ENCODE peak calls at places on chromosome 17, in eight cellular contexts. One of them, this sample, is unnamed.

GRCh38 chr17:63474174-63474913 is 2.5 kb upstream of the ACE start:
- DNase-seq in tibial artery: no peak
- DNase-seq in stomach: peak; percentile 83
- DNase-seq in transverse colon: peak; percentile 62
- DNase-seq in GM20000: no peak
- DNase-seq in psoas muscle: no peak
- DNase-seq in endothelial cell: no peak
- DNase-seq in progenitor cell of endocrine pancreas: no peak
- DNase-seq in this sample: no peak

GRCh38 chr17:17220529-17220928 is 14.4 kb upstream of the PLD6 start:
- DNase-seq in tibial artery: no peak
- DNase-seq in stomach: no peak
- DNase-seq in transverse colon: no peak
- DNase-seq in GM20000: no peak
- DNase-seq in psoas muscle: no peak
- DNase-seq in endothelial cell: no peak
- DNase-seq in progenitor cell of endocrine pancreas: no peak
- DNase-seq in this sample: no peak

GRCh38 chr17:81821603-81822311 is 11.3 kb downstream of the MCRIP1 start:
- DNase-seq in tibial artery: peak; percentile 88
- DNase-seq in stomach: peak; percentile 96
- DNase-seq in transverse colon: peak; percentile 95
- DNase-seq in GM20000: no peak
- DNase-seq in psoas muscle: peak; percentile 86
- DNase-seq in endothelial cell: peak; percentile 77
- DNase-seq in progenitor cell of endocrine pancreas: no peak
- DNase-seq in this sample: peak; percentile 39

GRCh38 chr17:16912021-16912962 is 59.6 kb downstream of the TNFRSF13B start:
- DNase-seq in tibial artery: peak; percentile 32
- DNase-seq in stomach: peak; percentile 17
- DNase-seq in transverse colon: no peak
- DNase-seq in GM20000: no peak
- DNase-seq in psoas muscle: no peak
- DNase-seq in endothelial cell: no peak
- DNase-seq in progenitor cell of endocrine pancreas: no peak
- DNase-seq in this sample: no peak

GRCh38 chr17:27545562-27546229 is 85.3 kb upstream of the LGALS9 start:
- DNase-seq in tibial artery: no peak
- DNase-seq in stomach: no peak
- DNase-seq in transverse colon: no peak
- DNase-seq in GM20000: no peak
- DNase-seq in psoas muscle: no peak
- DNase-seq in endothelial cell: no peak
- DNase-seq in progenitor cell of endocrine pancreas: no peak
- DNase-seq in this sample: no peak

GRCh38 chr17:55177159-55177913 is 87.4 kb upstream of the HLF start:
- DNase-seq in tibial artery: no peak
- DNase-seq in stomach: no peak
- DNase-seq in transverse colon: no peak
- DNase-seq in GM20000: no peak
- DNase-seq in psoas muscle: no peak
- DNase-seq in endothelial cell: no peak
- DNase-seq in progenitor cell of endocrine pancreas: no peak
- DNase-seq in this sample: no peak

GRCh38 chr17:5676012-5676411 is 91.7 kb upstream of the NLRP1 start:
- DNase-seq in tibial artery: no peak
- DNase-seq in stomach: no peak
- DNase-seq in transverse colon: no peak
- DNase-seq in GM20000: no peak
- DNase-seq in psoas muscle: no peak
- DNase-seq in endothelial cell: no peak
- DNase-seq in progenitor cell of endocrine pancreas: no peak
- DNase-seq in this sample: no peak

GRCh38 chr17:77909816-77910215 is 48.7 kb upstream of the TNRC6C start:
- DNase-seq in tibial artery: no peak
- DNase-seq in stomach: no peak
- DNase-seq in transverse colon: no peak
- DNase-seq in GM20000: no peak
- DNase-seq in psoas muscle: no peak
- DNase-seq in endothelial cell: no peak
- DNase-seq in progenitor cell of endocrine pancreas: no peak
- DNase-seq in this sample: no peak

GRCh38 chr17:64779344-64780095 is 117.4 kb upstream of the SMURF2 start:
- DNase-seq in tibial artery: peak; percentile 68
- DNase-seq in stomach: no peak
- DNase-seq in transverse colon: peak; percentile 27
- DNase-seq in GM20000: peak; percentile 32
- DNase-seq in psoas muscle: no peak
- DNase-seq in endothelial cell: no peak
- DNase-seq in progenitor cell of endocrine pancreas: no peak
- DNase-seq in this sample: no peak

GRCh38 chr17:19551148-19551547 is 17.5 kb downstream of the SLC47A1 start:
- DNase-seq in tibial artery: no peak
- DNase-seq in stomach: no peak
- DNase-seq in transverse colon: no peak
- DNase-seq in GM20000: no peak
- DNase-seq in psoas muscle: no peak
- DNase-seq in endothelial cell: no peak
- DNase-seq in progenitor cell of endocrine pancreas: no peak
- DNase-seq in this sample: no peak

GRCh38 chr17:78538033-78538776 is 39.0 kb downstream of the DNAH17 start:
- DNase-seq in tibial artery: no peak
- DNase-seq in stomach: no peak
- DNase-seq in transverse colon: no peak
- DNase-seq in GM20000: peak; percentile 52
- DNase-seq in psoas muscle: no peak
- DNase-seq in endothelial cell: no peak
- DNase-seq in progenitor cell of endocrine pancreas: no peak
- DNase-seq in this sample: no peak

GRCh38 chr17:39166437-39167335 is 725 bp upstream of the ARL5C start:
- DNase-seq in tibial artery: no peak
- DNase-seq in stomach: no peak
- DNase-seq in transverse colon: no peak
- DNase-seq in GM20000: no peak
- DNase-seq in psoas muscle: no peak
- DNase-seq in endothelial cell: no peak
- DNase-seq in progenitor cell of endocrine pancreas: no peak
- DNase-seq in this sample: no peak

GRCh38 chr17:40095944-40096791 is 4.2 kb downstream of the NR1D1 start:
- DNase-seq in tibial artery: no peak
- DNase-seq in stomach: peak; percentile 57
- DNase-seq in transverse colon: peak; percentile 73
- DNase-seq in GM20000: peak; percentile 93
- DNase-seq in psoas muscle: peak; percentile 61
- DNase-seq in endothelial cell: no peak
- DNase-seq in progenitor cell of endocrine pancreas: no peak
- DNase-seq in this sample: no peak

GRCh38 chr17:79281803-79282202 is 207.2 kb downstream of the ENGASE start:
- DNase-seq in tibial artery: no peak
- DNase-seq in stomach: no peak
- DNase-seq in transverse colon: no peak
- DNase-seq in GM20000: no peak
- DNase-seq in psoas muscle: no peak
- DNase-seq in endothelial cell: no peak
- DNase-seq in progenitor cell of endocrine pancreas: no peak
- DNase-seq in this sample: no peak

GRCh38 chr17:43974541-43975315 is 21.0 kb upstream of the PYY start:
- DNase-seq in tibial artery: no peak
- DNase-seq in stomach: no peak
- DNase-seq in transverse colon: no peak
- DNase-seq in GM20000: no peak
- DNase-seq in psoas muscle: no peak
- DNase-seq in endothelial cell: no peak
- DNase-seq in progenitor cell of endocrine pancreas: no peak
- DNase-seq in this sample: no peak

GRCh38 chr17:60792250-60792898 is 114.7 kb downstream of the BCAS3 start:
- DNase-seq in tibial artery: peak; percentile 85
- DNase-seq in stomach: no peak
- DNase-seq in transverse colon: no peak
- DNase-seq in GM20000: no peak
- DNase-seq in psoas muscle: peak; percentile 16
- DNase-seq in endothelial cell: no peak
- DNase-seq in progenitor cell of endocrine pancreas: no peak
- DNase-seq in this sample: no peak

GRCh38 chr17:80474933-80475915 is 1.2 kb downstream of the NPTX1 start:
- DNase-seq in tibial artery: no peak
- DNase-seq in stomach: no peak
- DNase-seq in transverse colon: no peak
- DNase-seq in GM20000: peak; percentile 55
- DNase-seq in psoas muscle: no peak
- DNase-seq in endothelial cell: no peak
- DNase-seq in progenitor cell of endocrine pancreas: no peak
- DNase-seq in this sample: no peak

GRCh38 chr17:45143101-45143670 is 5.1 kb upstream of the HEXIM1 start:
- DNase-seq in tibial artery: no peak
- DNase-seq in stomach: no peak
- DNase-seq in transverse colon: no peak
- DNase-seq in GM20000: no peak
- DNase-seq in psoas muscle: no peak
- DNase-seq in endothelial cell: no peak
- DNase-seq in progenitor cell of endocrine pancreas: no peak
- DNase-seq in this sample: no peak

GRCh38 chr17:75688209-75688771 is 21.2 kb downstream of the SAP30BP start:
- DNase-seq in tibial artery: no peak
- DNase-seq in stomach: peak; percentile 39
- DNase-seq in transverse colon: no peak
- DNase-seq in GM20000: no peak
- DNase-seq in psoas muscle: no peak
- DNase-seq in endothelial cell: no peak
- DNase-seq in progenitor cell of endocrine pancreas: no peak
- DNase-seq in this sample: no peak

GRCh38 chr17:65137076-65137935 is at the start of gene RGS9:
- DNase-seq in tibial artery: peak; percentile 91
- DNase-seq in stomach: peak; percentile 90
- DNase-seq in transverse colon: peak; percentile 88
- DNase-seq in GM20000: peak; percentile 90
- DNase-seq in psoas muscle: peak; percentile 85
- DNase-seq in endothelial cell: peak; percentile 84
- DNase-seq in progenitor cell of endocrine pancreas: peak; percentile 86
- DNase-seq in this sample: peak; percentile 68

GRCh38 chr17:4008082-4008435 is 43.8 kb upstream of the ATP2A3 start:
- DNase-seq in tibial artery: no peak
- DNase-seq in stomach: no peak
- DNase-seq in transverse colon: no peak
- DNase-seq in GM20000: no peak
- DNase-seq in psoas muscle: no peak
- DNase-seq in endothelial cell: peak; percentile 15
- DNase-seq in progenitor cell of endocrine pancreas: no peak
- DNase-seq in this sample: no peak
- TF ChIP-seq CTCF in tibial artery: no peak
- TF ChIP-seq CTCF in stomach: no peak
- TF ChIP-seq CTCF in transverse colon: no peak
- TF ChIP-seq CTCF in GM20000: no peak
- TF ChIP-seq CTCF in psoas muscle: no peak
- TF ChIP-seq CTCF in endothelial cell: peak; percentile 35
- TF ChIP-seq CTCF in progenitor cell of endocrine pancreas: no peak
- TF ChIP-seq CTCF in this sample: no peak

GRCh38 chr17:33745047-33745783 is 452.1 kb upstream of the ASIC2 start:
- DNase-seq in tibial artery: no peak
- DNase-seq in stomach: no peak
- DNase-seq in transverse colon: no peak
- DNase-seq in GM20000: no peak
- DNase-seq in psoas muscle: no peak
- DNase-seq in endothelial cell: no peak
- DNase-seq in progenitor cell of endocrine pancreas: no peak
- DNase-seq in this sample: no peak

DNA sequence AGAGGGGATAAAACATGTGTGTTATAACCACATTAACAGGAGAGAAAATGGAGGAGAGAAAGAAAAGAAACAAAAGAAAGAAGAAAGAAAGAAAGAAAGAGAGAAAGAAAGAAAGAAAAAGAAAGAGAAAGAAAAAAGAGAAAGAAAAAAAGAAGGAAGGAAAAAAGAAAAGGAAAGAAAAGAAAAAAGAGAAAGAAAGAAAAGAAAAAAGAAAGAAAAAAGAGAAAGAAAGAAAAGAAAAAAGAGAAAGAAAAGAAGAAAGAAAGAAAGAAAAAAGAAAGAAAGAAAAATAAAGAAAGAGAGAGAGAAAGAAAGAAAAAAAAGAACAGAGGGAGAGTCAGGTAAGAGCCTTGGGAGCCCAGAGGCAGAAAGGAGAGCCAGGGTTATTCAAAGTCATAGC is 446.6 kb upstream of the ASIC2 start:
- DNase-seq in tibial artery: no peak
- DNase-seq in stomach: no peak
- DNase-seq in transverse colon: no peak
- DNase-seq in GM20000: no peak
- DNase-seq in psoas muscle: no peak
- DNase-seq in endothelial cell: no peak
- DNase-seq in progenitor cell of endocrine pancreas: no peak
- DNase-seq in this sample: no peak
- TF ChIP-seq CTCF in tibial artery: no peak
- TF ChIP-seq CTCF in stomach: no peak
- TF ChIP-seq CTCF in transverse colon: no peak
- TF ChIP-seq CTCF in GM20000: no peak
- TF ChIP-seq CTCF in psoas muscle: no peak
- TF ChIP-seq CTCF in endothelial cell: peak; percentile 23
- TF ChIP-seq CTCF in progenitor cell of endocrine pancreas: no peak
- TF ChIP-seq CTCF in this sample: no peak

GRCh38 chr17:37574427-37574826 is 34.8 kb downstream of the SYNRG start:
- DNase-seq in tibial artery: no peak
- DNase-seq in stomach: no peak
- DNase-seq in transverse colon: no peak
- DNase-seq in GM20000: no peak
- DNase-seq in psoas muscle: no peak
- DNase-seq in endothelial cell: no peak
- DNase-seq in progenitor cell of endocrine pancreas: no peak
- DNase-seq in this sample: no peak

GRCh38 chr17:37571674-37572073 is 37.5 kb downstream of the SYNRG start:
- DNase-seq in tibial artery: no peak
- DNase-seq in stomach: no peak
- DNase-seq in transverse colon: no peak
- DNase-seq in GM20000: no peak
- DNase-seq in psoas muscle: no peak
- DNase-seq in endothelial cell: no peak
- DNase-seq in progenitor cell of endocrine pancreas: no peak
- DNase-seq in this sample: no peak

GRCh38 chr17:37568350-37569053 is 40.7 kb downstream of the SYNRG start:
- DNase-seq in tibial artery: no peak
- DNase-seq in stomach: no peak
- DNase-seq in transverse colon: no peak
- DNase-seq in GM20000: no peak
- DNase-seq in psoas muscle: no peak
- DNase-seq in endothelial cell: no peak
- DNase-seq in progenitor cell of endocrine pancreas: no peak
- DNase-seq in this sample: no peak

GRCh38 chr17:37567137-37567927 is 41.9 kb downstream of the SYNRG start:
- DNase-seq in tibial artery: no peak
- DNase-seq in stomach: no peak
- DNase-seq in transverse colon: no peak
- DNase-seq in GM20000: no peak
- DNase-seq in psoas muscle: no peak
- DNase-seq in endothelial cell: no peak
- DNase-seq in progenitor cell of endocrine pancreas: no peak
- DNase-seq in this sample: no peak

GRCh38 chr17:37570527-37571093 is 38.6 kb downstream of the SYNRG start:
- DNase-seq in tibial artery: no peak
- DNase-seq in stomach: peak; percentile 48
- DNase-seq in transverse colon: peak; percentile 57
- DNase-seq in GM20000: peak; percentile 48
- DNase-seq in psoas muscle: peak; percentile 37
- DNase-seq in endothelial cell: peak; percentile 53
- DNase-seq in progenitor cell of endocrine pancreas: no peak
- DNase-seq in this sample: no peak
- TF ChIP-seq CTCF in tibial artery: no peak
- TF ChIP-seq CTCF in stomach: peak; percentile 28
- TF ChIP-seq CTCF in transverse colon: peak; percentile 46
- TF ChIP-seq CTCF in GM20000: peak; percentile 6
- TF ChIP-seq CTCF in psoas muscle: peak; percentile 29
- TF ChIP-seq CTCF in endothelial cell: no peak
- TF ChIP-seq CTCF in progenitor cell of endocrine pancreas: peak; percentile 49
- TF ChIP-seq CTCF in this sample: no peak

GRCh38 chr17:58415371-58416055 is 1.8 kb downstream of the RNF43 start:
- DNase-seq in tibial artery: no peak
- DNase-seq in stomach: peak; percentile 65
- DNase-seq in transverse colon: peak; percentile 43
- DNase-seq in GM20000: no peak
- DNase-seq in psoas muscle: no peak
- DNase-seq in endothelial cell: peak; percentile 22
- DNase-seq in progenitor cell of endocrine pancreas: peak; percentile 23
- DNase-seq in this sample: no peak
- TF ChIP-seq CTCF in tibial artery: no peak
- TF ChIP-seq CTCF in stomach: no peak
- TF ChIP-seq CTCF in transverse colon: peak; percentile 39
- TF ChIP-seq CTCF in GM20000: no peak
- TF ChIP-seq CTCF in psoas muscle: no peak
- TF ChIP-seq CTCF in endothelial cell: no peak
- TF ChIP-seq CTCF in progenitor cell of endocrine pancreas: peak; percentile 20
- TF ChIP-seq CTCF in this sample: no peak

This sample was measured in omental fat pad.